ENCODE peak calls at places on chromosomes 2 and 18, in seven cellular contexts. One of them, this sample, is unnamed.

GRCh38 chr18:3810271-3810670 is 360.3 kb downstream of the TGIF1 start:
- DNase-seq in stimulated activated naive CD4-positive, alpha-beta T cell: no peak
- DNase-seq in NAMALWA: no peak
- DNase-seq in left kidney: no peak
- DNase-seq in GM12892: no peak
- DNase-seq in HT-29: no peak
- DNase-seq in nephron progenitor cell: no peak
- DNase-seq in this sample: no peak

GRCh38 chr2:178282075-178282474 is 87.8 kb downstream of the OSBPL6 start:
- DNase-seq in nephron progenitor cell: no peak
- DNase-seq in HT-29: peak; percentile 55
- DNase-seq in GM12892: no peak
- DNase-seq in stimulated activated naive CD4-positive, alpha-beta T cell: no peak
- DNase-seq in left kidney: peak; percentile 40
- DNase-seq in NAMALWA: no peak
- DNase-seq in this sample: no peak

GRCh38 chr2:11155326-11156059 is at the start of gene SLC66A3:
- DNase-seq in stimulated activated naive CD4-positive, alpha-beta T cell: peak; percentile 94
- DNase-seq in NAMALWA: peak; percentile 87
- DNase-seq in nephron progenitor cell: no peak
- DNase-seq in GM12892: peak; percentile 40
- DNase-seq in left kidney: peak; percentile 96
- DNase-seq in HT-29: peak; percentile 87
- DNase-seq in this sample: peak; percentile 76

GRCh38 chr2:234996467-234997270 is 44.9 kb downstream of the SH3BP4 start:
- DNase-seq in NAMALWA: no peak
- DNase-seq in GM12892: no peak
- DNase-seq in nephron progenitor cell: peak; percentile 57
- DNase-seq in left kidney: peak; percentile 78
- DNase-seq in HT-29: no peak
- DNase-seq in stimulated activated naive CD4-positive, alpha-beta T cell: no peak
- DNase-seq in this sample: peak; percentile 46

GRCh38 chr2:130854301-130854700 is 17.6 kb downstream of the ARHGEF4 start:
- DNase-seq in stimulated activated naive CD4-positive, alpha-beta T cell: no peak
- DNase-seq in HT-29: no peak
- DNase-seq in nephron progenitor cell: no peak
- DNase-seq in GM12892: no peak
- DNase-seq in NAMALWA: no peak
- DNase-seq in left kidney: no peak
- DNase-seq in this sample: no peak

GRCh38 chr2:134023854-134024253 is 230.0 kb upstream of the MGAT5 start:
- DNase-seq in stimulated activated naive CD4-positive, alpha-beta T cell: no peak
- DNase-seq in NAMALWA: no peak
- DNase-seq in nephron progenitor cell: no peak
- DNase-seq in GM12892: no peak
- DNase-seq in HT-29: no peak
- DNase-seq in left kidney: no peak
- DNase-seq in this sample: no peak

GRCh38 chr2:232874677-232875223 is 4.7 kb downstream of the SNORC start:
- DNase-seq in NAMALWA: no peak
- DNase-seq in left kidney: no peak
- DNase-seq in nephron progenitor cell: no peak
- DNase-seq in HT-29: no peak
- DNase-seq in stimulated activated naive CD4-positive, alpha-beta T cell: no peak
- DNase-seq in GM12892: no peak
- DNase-seq in this sample: no peak

GRCh38 chr2:241562269-241562891 is 3.8 kb downstream of the BOK start:
- DNase-seq in NAMALWA: no peak
- DNase-seq in nephron progenitor cell: no peak
- DNase-seq in stimulated activated naive CD4-positive, alpha-beta T cell: no peak
- DNase-seq in HT-29: no peak
- DNase-seq in left kidney: no peak
- DNase-seq in GM12892: no peak
- DNase-seq in this sample: no peak

GRCh38 chr2:43075054-43075593 is 151.3 kb downstream of the ZFP36L2 start:
- DNase-seq in stimulated activated naive CD4-positive, alpha-beta T cell: no peak
- DNase-seq in nephron progenitor cell: no peak
- DNase-seq in GM12892: no peak
- DNase-seq in NAMALWA: no peak
- DNase-seq in left kidney: peak; percentile 57
- DNase-seq in HT-29: peak; percentile 79
- DNase-seq in this sample: no peak

GRCh38 chr2:109260116-109260855 is 131.3 kb downstream of the SH3RF3 start:
- DNase-seq in left kidney: no peak
- DNase-seq in GM12892: no peak
- DNase-seq in NAMALWA: no peak
- DNase-seq in nephron progenitor cell: no peak
- DNase-seq in HT-29: no peak
- DNase-seq in stimulated activated naive CD4-positive, alpha-beta T cell: no peak
- DNase-seq in this sample: no peak

GRCh38 chr18:10304853-10305252 is 149.6 kb upstream of the APCDD1 start:
- DNase-seq in NAMALWA: no peak
- DNase-seq in nephron progenitor cell: no peak
- DNase-seq in GM12892: no peak
- DNase-seq in stimulated activated naive CD4-positive, alpha-beta T cell: no peak
- DNase-seq in HT-29: no peak
- DNase-seq in left kidney: no peak
- DNase-seq in this sample: no peak

GRCh38 chr2:231199219-231199618 is 788 bp downstream of the ARMC9 start:
- DNase-seq in nephron progenitor cell: no peak
- DNase-seq in GM12892: no peak
- DNase-seq in HT-29: peak; percentile 45
- DNase-seq in stimulated activated naive CD4-positive, alpha-beta T cell: no peak
- DNase-seq in NAMALWA: no peak
- DNase-seq in left kidney: no peak
- DNase-seq in this sample: no peak

GRCh38 chr2:58727977-58728656 is 487.0 kb upstream of the FANCL start:
- DNase-seq in NAMALWA: no peak
- DNase-seq in HT-29: no peak
- DNase-seq in nephron progenitor cell: no peak
- DNase-seq in stimulated activated naive CD4-positive, alpha-beta T cell: no peak
- DNase-seq in GM12892: no peak
- DNase-seq in left kidney: no peak
- DNase-seq in this sample: no peak

GRCh38 chr2:80050246-80050645 is 254.3 kb downstream of the LRRTM1 start:
- DNase-seq in nephron progenitor cell: no peak
- DNase-seq in stimulated activated naive CD4-positive, alpha-beta T cell: no peak
- DNase-seq in GM12892: no peak
- DNase-seq in NAMALWA: no peak
- DNase-seq in left kidney: no peak
- DNase-seq in HT-29: no peak
- DNase-seq in this sample: no peak

GRCh38 chr2:216551234-216551633 is 52.6 kb downstream of the RPL37A start:
- DNase-seq in HT-29: no peak
- DNase-seq in GM12892: no peak
- DNase-seq in left kidney: peak; percentile 42
- DNase-seq in nephron progenitor cell: no peak
- DNase-seq in NAMALWA: no peak
- DNase-seq in stimulated activated naive CD4-positive, alpha-beta T cell: no peak
- DNase-seq in this sample: no peak

GRCh38 chr2:149597050-149598013 is 9.8 kb upstream of the MMADHC start:
- DNase-seq in nephron progenitor cell: peak; percentile 53
- DNase-seq in GM12892: no peak
- DNase-seq in left kidney: peak; percentile 93
- DNase-seq in HT-29: peak; percentile 81
- DNase-seq in stimulated activated naive CD4-positive, alpha-beta T cell: peak; percentile 72
- DNase-seq in NAMALWA: peak; percentile 82
- DNase-seq in this sample: peak; percentile 53

GRCh38 chr2:104177179-104177578 is 676.7 kb upstream of the POU3F3 start:
- DNase-seq in nephron progenitor cell: no peak
- DNase-seq in GM12892: no peak
- DNase-seq in NAMALWA: no peak
- DNase-seq in left kidney: no peak
- DNase-seq in stimulated activated naive CD4-positive, alpha-beta T cell: no peak
- DNase-seq in HT-29: peak; percentile 34
- DNase-seq in this sample: no peak

GRCh38 chr18:9735879-9736278 is 27.8 kb downstream of the RAB31 start:
- DNase-seq in GM12892: no peak
- DNase-seq in left kidney: no peak
- DNase-seq in NAMALWA: no peak
- DNase-seq in stimulated activated naive CD4-positive, alpha-beta T cell: no peak
- DNase-seq in nephron progenitor cell: no peak
- DNase-seq in HT-29: no peak
- DNase-seq in this sample: no peak

GRCh38 chr2:195610708-195611107 is 46.3 kb upstream of the SLC39A10 start:
- DNase-seq in HT-29: no peak
- DNase-seq in stimulated activated naive CD4-positive, alpha-beta T cell: no peak
- DNase-seq in GM12892: no peak
- DNase-seq in left kidney: no peak
- DNase-seq in nephron progenitor cell: no peak
- DNase-seq in NAMALWA: no peak
- DNase-seq in this sample: no peak

GRCh38 chr2:10787176-10787968 is 25.2 kb downstream of the PDIA6 start:
- DNase-seq in NAMALWA: peak; percentile 50
- DNase-seq in left kidney: no peak
- DNase-seq in HT-29: no peak
- DNase-seq in nephron progenitor cell: peak; percentile 34
- DNase-seq in stimulated activated naive CD4-positive, alpha-beta T cell: no peak
- DNase-seq in GM12892: no peak
- DNase-seq in this sample: peak; percentile 70

GRCh38 chr2:16755377-16755776 is 89.7 kb upstream of the CYRIA start:
- DNase-seq in HT-29: no peak
- DNase-seq in GM12892: no peak
- DNase-seq in nephron progenitor cell: no peak
- DNase-seq in NAMALWA: no peak
- DNase-seq in left kidney: no peak
- DNase-seq in stimulated activated naive CD4-positive, alpha-beta T cell: no peak
- DNase-seq in this sample: no peak

GRCh38 chr2:453132-453531 is 165.2 kb upstream of the ALKAL2 start:
- DNase-seq in GM12892: no peak
- DNase-seq in HT-29: no peak
- DNase-seq in nephron progenitor cell: no peak
- DNase-seq in stimulated activated naive CD4-positive, alpha-beta T cell: no peak
- DNase-seq in NAMALWA: no peak
- DNase-seq in left kidney: peak; percentile 73
- DNase-seq in this sample: no peak

GRCh38 chr2:79935771-79936657 is 368.5 kb downstream of the LRRTM1 start:
- DNase-seq in nephron progenitor cell: peak; percentile 47
- DNase-seq in stimulated activated naive CD4-positive, alpha-beta T cell: no peak
- DNase-seq in NAMALWA: peak; percentile 67
- DNase-seq in GM12892: no peak
- DNase-seq in HT-29: peak; percentile 77
- DNase-seq in left kidney: peak; percentile 83
- DNase-seq in this sample: peak; percentile 31

GRCh38 chr2:224395646-224396390 is 6.1 kb downstream of the FAM124B start:
- DNase-seq in NAMALWA: no peak
- DNase-seq in left kidney: no peak
- DNase-seq in stimulated activated naive CD4-positive, alpha-beta T cell: no peak
- DNase-seq in HT-29: no peak
- DNase-seq in nephron progenitor cell: no peak
- DNase-seq in GM12892: no peak
- DNase-seq in this sample: no peak

GRCh38 chr18:58870130-58870529 is 5.5 kb downstream of the ZNF532 start:
- DNase-seq in NAMALWA: no peak
- DNase-seq in stimulated activated naive CD4-positive, alpha-beta T cell: no peak
- DNase-seq in GM12892: no peak
- DNase-seq in nephron progenitor cell: no peak
- DNase-seq in left kidney: peak; percentile 21
- DNase-seq in HT-29: no peak
- DNase-seq in this sample: no peak

GRCh38 chr2:155846249-155846648 is 486.3 kb downstream of the NR4A2 start:
- DNase-seq in left kidney: no peak
- DNase-seq in nephron progenitor cell: no peak
- DNase-seq in NAMALWA: no peak
- DNase-seq in HT-29: peak; percentile 33
- DNase-seq in GM12892: no peak
- DNase-seq in stimulated activated naive CD4-positive, alpha-beta T cell: no peak
- DNase-seq in this sample: no peak

GRCh38 chr2:21404137-21404536 is 280.4 kb downstream of the TDRD15 start:
- DNase-seq in NAMALWA: no peak
- DNase-seq in nephron progenitor cell: no peak
- DNase-seq in GM12892: no peak
- DNase-seq in stimulated activated naive CD4-positive, alpha-beta T cell: no peak
- DNase-seq in left kidney: no peak
- DNase-seq in HT-29: no peak
- DNase-seq in this sample: no peak

GRCh38 chr2:200408428-200409311 is 101.2 kb downstream of the KCTD18 start:
- DNase-seq in NAMALWA: no peak
- DNase-seq in nephron progenitor cell: peak; percentile 4
- DNase-seq in left kidney: peak; percentile 39
- DNase-seq in HT-29: peak; percentile 81
- DNase-seq in stimulated activated naive CD4-positive, alpha-beta T cell: no peak
- DNase-seq in GM12892: no peak
- DNase-seq in this sample: no peak